ENCODE peak calls at places on chromosome 18, in seven cellular contexts. One of them, this sample, is unnamed. For H3K36me3 and H3K4me1, the result is how much of the 10 kb centered on the place peaks cover.

GRCh38 chr18:67846422-67847098 is 330.0 kb upstream of the DSEL start:
- DNase-seq in iPS DF 6.9: no peak
- DNase-seq in lower lobe of right lung: no peak
- DNase-seq in effector memory CD4-positive, alpha-beta T cell: no peak
- DNase-seq in right atrium auricular region: no peak
- DNase-seq in heart right ventricle: no peak
- DNase-seq in tibial nerve: no peak
- DNase-seq in this sample: no peak

GRCh38 chr18:6951336-6952090 is 166.1 kb downstream of the LAMA1 start:
- DNase-seq in iPS DF 6.9: no peak
- DNase-seq in heart right ventricle: no peak
- DNase-seq in right atrium auricular region: no peak
- DNase-seq in lower lobe of right lung: no peak
- DNase-seq in effector memory CD4-positive, alpha-beta T cell: no peak
- DNase-seq in tibial nerve: no peak
- DNase-seq in this sample: peak

GRCh38 chr18:6397931-6398566 is 16.7 kb downstream of the L3MBTL4 start:
- DNase-seq in iPS DF 6.9: no peak
- DNase-seq in effector memory CD4-positive, alpha-beta T cell: no peak
- DNase-seq in lower lobe of right lung: no peak
- DNase-seq in tibial nerve: no peak
- DNase-seq in right atrium auricular region: no peak
- DNase-seq in heart right ventricle: no peak
- DNase-seq in this sample: no peak

GRCh38 chr18:11998182-11998581 is 16.9 kb downstream of the IMPA2 start:
- DNase-seq in iPS DF 6.9: no peak
- DNase-seq in right atrium auricular region: no peak
- DNase-seq in lower lobe of right lung: peak
- DNase-seq in heart right ventricle: peak
- DNase-seq in tibial nerve: no peak
- DNase-seq in effector memory CD4-positive, alpha-beta T cell: no peak
- DNase-seq in this sample: no peak

GRCh38 chr18:42578781-42579180 is 536.7 kb downstream of the RIT2 start:
- DNase-seq in lower lobe of right lung: no peak
- DNase-seq in heart right ventricle: no peak
- DNase-seq in tibial nerve: no peak
- DNase-seq in right atrium auricular region: no peak
- DNase-seq in iPS DF 6.9: no peak
- DNase-seq in effector memory CD4-positive, alpha-beta T cell: no peak
- DNase-seq in this sample: peak

GRCh38 chr18:26021061-26021754 is 69.2 kb downstream of the SS18 start:
- DNase-seq in tibial nerve: no peak
- DNase-seq in heart right ventricle: no peak
- DNase-seq in effector memory CD4-positive, alpha-beta T cell: no peak
- DNase-seq in right atrium auricular region: no peak
- DNase-seq in lower lobe of right lung: no peak
- DNase-seq in iPS DF 6.9: no peak
- DNase-seq in this sample: no peak

GRCh38 chr18:59311631-59312030 is 6.8 kb downstream of the CPLX4 start:
- DNase-seq in effector memory CD4-positive, alpha-beta T cell: no peak
- DNase-seq in heart right ventricle: no peak
- DNase-seq in tibial nerve: no peak
- DNase-seq in iPS DF 6.9: no peak
- DNase-seq in right atrium auricular region: no peak
- DNase-seq in lower lobe of right lung: no peak
- DNase-seq in this sample: no peak

GRCh38 chr18:46148810-46149209 is 44.6 kb downstream of the HAUS1 start:
- DNase-seq in iPS DF 6.9: peak
- DNase-seq in heart right ventricle: no peak
- DNase-seq in effector memory CD4-positive, alpha-beta T cell: peak
- DNase-seq in lower lobe of right lung: no peak
- DNase-seq in right atrium auricular region: peak
- DNase-seq in tibial nerve: peak
- DNase-seq in this sample: peak

GRCh38 chr18:54740146-54740844 is 88.0 kb upstream of the RAB27B start:
- DNase-seq in effector memory CD4-positive, alpha-beta T cell: no peak
- DNase-seq in right atrium auricular region: no peak
- DNase-seq in tibial nerve: no peak
- DNase-seq in heart right ventricle: no peak
- DNase-seq in lower lobe of right lung: no peak
- DNase-seq in iPS DF 6.9: no peak
- DNase-seq in this sample: no peak

GRCh38 chr18:22605736-22606135 is 188.0 kb upstream of the CTAGE1 start:
- DNase-seq in effector memory CD4-positive, alpha-beta T cell: no peak
- DNase-seq in tibial nerve: no peak
- DNase-seq in lower lobe of right lung: no peak
- DNase-seq in iPS DF 6.9: no peak
- DNase-seq in heart right ventricle: no peak
- DNase-seq in right atrium auricular region: no peak
- DNase-seq in this sample: peak

GRCh38 chr18:12946549-12947354 is 1.1 kb upstream of the SEH1L start:
- DNase-seq in effector memory CD4-positive, alpha-beta T cell: no peak
- DNase-seq in tibial nerve: peak
- DNase-seq in iPS DF 6.9: peak
- DNase-seq in lower lobe of right lung: no peak
- DNase-seq in heart right ventricle: peak
- DNase-seq in right atrium auricular region: peak
- DNase-seq in this sample: peak

GRCh38 chr18:69400976-69401474 is 337 bp downstream of the DOK6 start:
- DNase-seq in iPS DF 6.9: no peak
- DNase-seq in tibial nerve: no peak
- DNase-seq in heart right ventricle: peak
- DNase-seq in effector memory CD4-positive, alpha-beta T cell: no peak
- DNase-seq in lower lobe of right lung: peak
- DNase-seq in right atrium auricular region: no peak
- DNase-seq in this sample: no peak

GRCh38 chr18:5542393-5543035 is 1.3 kb downstream of the EPB41L3 start:
- DNase-seq in lower lobe of right lung: peak
- DNase-seq in iPS DF 6.9: no peak
- DNase-seq in tibial nerve: no peak
- DNase-seq in right atrium auricular region: no peak
- DNase-seq in heart right ventricle: peak
- DNase-seq in effector memory CD4-positive, alpha-beta T cell: no peak
- DNase-seq in this sample: no peak

GRCh38 chr18:48228301-48228715 is 180.9 kb downstream of the ZBTB7C start:
- DNase-seq in lower lobe of right lung: peak
- DNase-seq in iPS DF 6.9: no peak
- DNase-seq in effector memory CD4-positive, alpha-beta T cell: no peak
- DNase-seq in right atrium auricular region: peak
- DNase-seq in tibial nerve: peak
- DNase-seq in heart right ventricle: peak
- DNase-seq in this sample: no peak

GRCh38 chr18:46079336-46079735 is 7.3 kb upstream of the PSTPIP2 start:
- DNase-seq in effector memory CD4-positive, alpha-beta T cell: no peak
- DNase-seq in right atrium auricular region: peak
- DNase-seq in iPS DF 6.9: no peak
- DNase-seq in tibial nerve: no peak
- DNase-seq in lower lobe of right lung: no peak
- DNase-seq in heart right ventricle: no peak
- DNase-seq in this sample: no peak

GRCh38 chr18:9140984-9141383 is 4.4 kb downstream of the ANKRD12 start:
- DNase-seq in iPS DF 6.9: no peak
- DNase-seq in lower lobe of right lung: no peak
- DNase-seq in right atrium auricular region: no peak
- DNase-seq in effector memory CD4-positive, alpha-beta T cell: no peak
- DNase-seq in tibial nerve: no peak
- DNase-seq in heart right ventricle: no peak
- DNase-seq in this sample: no peak

GRCh38 chr18:23862071-23862470 is 152.5 kb upstream of the TTC39C start:
- DNase-seq in right atrium auricular region: no peak
- DNase-seq in effector memory CD4-positive, alpha-beta T cell: no peak
- DNase-seq in heart right ventricle: no peak
- DNase-seq in lower lobe of right lung: no peak
- DNase-seq in tibial nerve: no peak
- DNase-seq in iPS DF 6.9: no peak
- DNase-seq in this sample: peak

GRCh38 chr18:72086421-72086820 is 457.7 kb downstream of the CBLN2 start:
- DNase-seq in tibial nerve: no peak
- DNase-seq in lower lobe of right lung: no peak
- DNase-seq in effector memory CD4-positive, alpha-beta T cell: no peak
- DNase-seq in right atrium auricular region: no peak
- DNase-seq in heart right ventricle: no peak
- DNase-seq in iPS DF 6.9: no peak
- DNase-seq in this sample: peak

GRCh38 chr18:21714472-21714871 is 9.9 kb upstream of the ABHD3 start:
- DNase-seq in heart right ventricle: no peak
- DNase-seq in effector memory CD4-positive, alpha-beta T cell: no peak
- DNase-seq in right atrium auricular region: no peak
- DNase-seq in lower lobe of right lung: no peak
- DNase-seq in tibial nerve: no peak
- DNase-seq in iPS DF 6.9: no peak
- DNase-seq in this sample: no peak

GRCh38 chr18:63346471-63347183 is 20.4 kb downstream of the KDSR start:
- DNase-seq in right atrium auricular region: no peak
- DNase-seq in iPS DF 6.9: no peak
- DNase-seq in effector memory CD4-positive, alpha-beta T cell: no peak
- DNase-seq in lower lobe of right lung: no peak
- DNase-seq in tibial nerve: no peak
- DNase-seq in heart right ventricle: no peak
- DNase-seq in this sample: peak
- H3K36me3 ChIP-seq in right atrium auricular region: under half
- H3K36me3 ChIP-seq in iPS DF 6.9: under half
- H3K36me3 ChIP-seq in effector memory CD4-positive, alpha-beta T cell: under half
- H3K36me3 ChIP-seq in lower lobe of right lung: half or more
- H3K36me3 ChIP-seq in tibial nerve: under half
- H3K36me3 ChIP-seq in heart right ventricle: half or more
- H3K36me3 ChIP-seq in this sample: under half

GRCh38 chr18:75132471-75132870 is 76.5 kb downstream of the PTGR3 start:
- DNase-seq in effector memory CD4-positive, alpha-beta T cell: no peak
- DNase-seq in right atrium auricular region: peak
- DNase-seq in iPS DF 6.9: no peak
- DNase-seq in tibial nerve: no peak
- DNase-seq in heart right ventricle: no peak
- DNase-seq in lower lobe of right lung: no peak
- DNase-seq in this sample: no peak

GRCh38 chr18:75135158-75135725 is 73.7 kb downstream of the PTGR3 start:
- DNase-seq in iPS DF 6.9: no peak
- DNase-seq in lower lobe of right lung: no peak
- DNase-seq in tibial nerve: no peak
- DNase-seq in effector memory CD4-positive, alpha-beta T cell: no peak
- DNase-seq in heart right ventricle: no peak
- DNase-seq in right atrium auricular region: peak
- DNase-seq in this sample: no peak

GRCh38 chr18:75132068-75132467 is 76.9 kb downstream of the PTGR3 start:
- DNase-seq in iPS DF 6.9: no peak
- DNase-seq in effector memory CD4-positive, alpha-beta T cell: no peak
- DNase-seq in heart right ventricle: no peak
- DNase-seq in right atrium auricular region: no peak
- DNase-seq in tibial nerve: no peak
- DNase-seq in lower lobe of right lung: no peak
- DNase-seq in this sample: no peak

GRCh38 chr18:75132931-75133525 is 75.9 kb downstream of the PTGR3 start:
- DNase-seq in tibial nerve: no peak
- DNase-seq in right atrium auricular region: peak
- DNase-seq in effector memory CD4-positive, alpha-beta T cell: no peak
- DNase-seq in heart right ventricle: no peak
- DNase-seq in lower lobe of right lung: no peak
- DNase-seq in iPS DF 6.9: no peak
- DNase-seq in this sample: no peak

GRCh38 chr18:75133721-75134645 is 75.0 kb downstream of the PTGR3 start:
- DNase-seq in effector memory CD4-positive, alpha-beta T cell: no peak
- DNase-seq in iPS DF 6.9: no peak
- DNase-seq in lower lobe of right lung: no peak
- DNase-seq in right atrium auricular region: peak
- DNase-seq in tibial nerve: no peak
- DNase-seq in heart right ventricle: no peak
- DNase-seq in this sample: no peak
- H3K4me1 ChIP-seq in effector memory CD4-positive, alpha-beta T cell: under half
- H3K4me1 ChIP-seq in iPS DF 6.9: under half
- H3K4me1 ChIP-seq in lower lobe of right lung: under half
- H3K4me1 ChIP-seq in right atrium auricular region: under half
- H3K4me1 ChIP-seq in tibial nerve: under half
- H3K4me1 ChIP-seq in heart right ventricle: under half
- H3K4me1 ChIP-seq in this sample: under half

GRCh38 chr18:74516271-74517235 is 17.7 kb upstream of the CNDP1 start:
- DNase-seq in lower lobe of right lung: no peak
- DNase-seq in tibial nerve: no peak
- DNase-seq in effector memory CD4-positive, alpha-beta T cell: no peak
- DNase-seq in iPS DF 6.9: no peak
- DNase-seq in heart right ventricle: no peak
- DNase-seq in right atrium auricular region: no peak
- DNase-seq in this sample: no peak

GRCh38 chr18:74514860-74515495 is 18.8 kb downstream of the CNDP2 start:
- DNase-seq in tibial nerve: no peak
- DNase-seq in heart right ventricle: no peak
- DNase-seq in lower lobe of right lung: no peak
- DNase-seq in iPS DF 6.9: no peak
- DNase-seq in right atrium auricular region: no peak
- DNase-seq in effector memory CD4-positive, alpha-beta T cell: no peak
- DNase-seq in this sample: no peak

GRCh38 chr18:74518456-74519315 is 15.6 kb upstream of the CNDP1 start:
- DNase-seq in tibial nerve: no peak
- DNase-seq in lower lobe of right lung: no peak
- DNase-seq in heart right ventricle: no peak
- DNase-seq in effector memory CD4-positive, alpha-beta T cell: no peak
- DNase-seq in right atrium auricular region: no peak
- DNase-seq in iPS DF 6.9: no peak
- DNase-seq in this sample: no peak

GRCh38 chr18:74515620-74516231 is 18.6 kb upstream of the CNDP1 start:
- DNase-seq in effector memory CD4-positive, alpha-beta T cell: no peak
- DNase-seq in iPS DF 6.9: no peak
- DNase-seq in right atrium auricular region: no peak
- DNase-seq in heart right ventricle: no peak
- DNase-seq in lower lobe of right lung: no peak
- DNase-seq in tibial nerve: no peak
- DNase-seq in this sample: peak

DNA sequence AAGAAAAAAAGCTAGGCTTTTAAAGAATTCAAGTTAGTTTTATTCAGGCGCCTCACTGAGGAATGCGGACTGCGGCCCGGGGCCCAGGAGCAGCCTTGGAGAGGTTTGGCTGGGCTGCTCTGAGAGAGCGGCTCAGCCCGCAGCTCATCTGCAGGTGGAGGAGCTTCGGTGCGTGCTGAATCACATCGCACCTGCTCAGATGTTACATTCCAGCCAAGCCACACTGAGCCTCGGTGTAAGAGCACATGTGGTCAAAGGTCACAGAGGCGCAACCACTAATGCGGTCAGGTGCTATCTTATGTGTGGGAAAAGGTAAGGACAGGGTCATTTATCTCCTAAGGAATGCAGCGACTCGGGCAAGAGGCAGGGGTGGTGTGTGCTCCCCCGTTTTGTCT is 17.1 kb upstream of the CNDP1 start:
- DNase-seq in iPS DF 6.9: no peak
- DNase-seq in tibial nerve: no peak
- DNase-seq in lower lobe of right lung: no peak
- DNase-seq in heart right ventricle: no peak
- DNase-seq in right atrium auricular region: no peak
- DNase-seq in effector memory CD4-positive, alpha-beta T cell: no peak
- DNase-seq in this sample: peak
- H3K36me3 ChIP-seq in iPS DF 6.9: under half
- H3K36me3 ChIP-seq in tibial nerve: under half
- H3K36me3 ChIP-seq in lower lobe of right lung: half or more
- H3K36me3 ChIP-seq in heart right ventricle: half or more
- H3K36me3 ChIP-seq in right atrium auricular region: half or more
- H3K36me3 ChIP-seq in effector memory CD4-positive, alpha-beta T cell: half or more
- H3K36me3 ChIP-seq in this sample: half or more

DNA sequence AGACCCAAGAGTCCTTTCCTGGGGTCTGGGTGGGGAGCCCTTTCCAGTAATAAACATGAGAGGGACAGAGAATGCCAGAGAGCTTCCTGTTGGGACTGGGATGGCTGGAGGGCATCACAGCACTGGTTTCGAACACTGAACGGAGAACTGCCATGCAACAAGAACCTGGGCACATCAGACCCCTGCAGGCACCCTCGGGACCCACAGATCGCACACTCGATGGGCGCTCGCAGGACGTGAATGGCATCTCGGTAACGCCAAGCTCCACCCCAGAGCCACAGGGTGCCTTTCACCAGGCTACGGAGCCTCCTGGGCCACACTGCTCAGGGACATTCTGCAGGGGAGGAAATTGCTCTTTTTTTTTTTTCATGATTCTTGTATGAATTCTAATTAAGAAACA is 25.1 kb downstream of the SLC66A2 start:
- DNase-seq in right atrium auricular region: no peak
- DNase-seq in iPS DF 6.9: no peak
- DNase-seq in effector memory CD4-positive, alpha-beta T cell: no peak
- DNase-seq in heart right ventricle: no peak
- DNase-seq in lower lobe of right lung: peak
- DNase-seq in tibial nerve: no peak
- DNase-seq in this sample: no peak
- H3K4me1 ChIP-seq in right atrium auricular region: under half
- H3K4me1 ChIP-seq in iPS DF 6.9: under half
- H3K4me1 ChIP-seq in effector memory CD4-positive, alpha-beta T cell: under half
- H3K4me1 ChIP-seq in heart right ventricle: under half
- H3K4me1 ChIP-seq in lower lobe of right lung: under half
- H3K4me1 ChIP-seq in tibial nerve: under half
- H3K4me1 ChIP-seq in this sample: under half